ENCODE peak calls at places on chromosomes 11 and 22, in six cellular contexts. One of them, this sample, is unnamed.

GRCh38 chr22:23829845-23830372 is 8.9 kb downstream of the DERL3 start:
- DNase-seq in endothelial cell: no peak
- DNase-seq in heart left ventricle: no peak
- DNase-seq in anterior cingulate cortex: no peak
- DNase-seq in NCI-H774: no peak
- DNase-seq in activated B cell treated with CpG ODN at 0.5 μM for 24 hours: no peak
- DNase-seq in this sample: no peak

GRCh38 chr22:28938286-28938833 is 55.0 kb downstream of the ZNRF3 start:
- DNase-seq in endothelial cell: no peak
- DNase-seq in anterior cingulate cortex: no peak
- DNase-seq in NCI-H774: no peak
- DNase-seq in heart left ventricle: no peak
- DNase-seq in activated B cell treated with CpG ODN at 0.5 μM for 24 hours: no peak
- DNase-seq in this sample: no peak

GRCh38 chr11:3954448-3955298 is 99.2 kb downstream of the STIM1 start:
- DNase-seq in NCI-H774: no peak
- DNase-seq in activated B cell treated with CpG ODN at 0.5 μM for 24 hours: no peak
- DNase-seq in endothelial cell: no peak
- DNase-seq in anterior cingulate cortex: no peak
- DNase-seq in heart left ventricle: no peak
- DNase-seq in this sample: no peak

GRCh38 chr11:73995247-73995646 is 12.6 kb upstream of the UCP2 start:
- DNase-seq in endothelial cell: no peak
- DNase-seq in heart left ventricle: no peak
- DNase-seq in NCI-H774: peak
- DNase-seq in activated B cell treated with CpG ODN at 0.5 μM for 24 hours: no peak
- DNase-seq in anterior cingulate cortex: no peak
- DNase-seq in this sample: no peak

GRCh38 chr11:32427935-32428664 is 7.2 kb downstream of the WT1 start:
- DNase-seq in NCI-H774: no peak
- DNase-seq in heart left ventricle: no peak
- DNase-seq in endothelial cell: peak
- DNase-seq in anterior cingulate cortex: no peak
- DNase-seq in activated B cell treated with CpG ODN at 0.5 μM for 24 hours: no peak
- DNase-seq in this sample: no peak

GRCh38 chr22:48464246-48464645 is 1363.4 kb downstream of the BRD1 start:
- DNase-seq in NCI-H774: no peak
- DNase-seq in activated B cell treated with CpG ODN at 0.5 μM for 24 hours: no peak
- DNase-seq in endothelial cell: no peak
- DNase-seq in anterior cingulate cortex: no peak
- DNase-seq in heart left ventricle: no peak
- DNase-seq in this sample: no peak

GRCh38 chr22:26589367-26589844 is 526 bp downstream of the TPST2 start:
- DNase-seq in heart left ventricle: peak
- DNase-seq in endothelial cell: peak
- DNase-seq in activated B cell treated with CpG ODN at 0.5 μM for 24 hours: no peak
- DNase-seq in NCI-H774: no peak
- DNase-seq in anterior cingulate cortex: no peak
- DNase-seq in this sample: peak

GRCh38 chr11:73366953-73367352 is 9.2 kb upstream of the RELT start:
- DNase-seq in activated B cell treated with CpG ODN at 0.5 μM for 24 hours: no peak
- DNase-seq in anterior cingulate cortex: no peak
- DNase-seq in heart left ventricle: no peak
- DNase-seq in NCI-H774: no peak
- DNase-seq in endothelial cell: no peak
- DNase-seq in this sample: no peak

GRCh38 chr22:37801946-37802309 is 5.8 kb upstream of the GCAT start:
- DNase-seq in NCI-H774: no peak
- DNase-seq in endothelial cell: no peak
- DNase-seq in activated B cell treated with CpG ODN at 0.5 μM for 24 hours: no peak
- DNase-seq in anterior cingulate cortex: no peak
- DNase-seq in heart left ventricle: no peak
- DNase-seq in this sample: no peak

GRCh38 chr11:103812680-103813079 is 223.8 kb upstream of the DDI1 start:
- DNase-seq in activated B cell treated with CpG ODN at 0.5 μM for 24 hours: no peak
- DNase-seq in endothelial cell: no peak
- DNase-seq in NCI-H774: no peak
- DNase-seq in heart left ventricle: no peak
- DNase-seq in anterior cingulate cortex: no peak
- DNase-seq in this sample: no peak

GRCh38 chr22:35589071-35589735 is 27.9 kb downstream of the MB start:
- DNase-seq in endothelial cell: no peak
- DNase-seq in NCI-H774: no peak
- DNase-seq in activated B cell treated with CpG ODN at 0.5 μM for 24 hours: no peak
- DNase-seq in anterior cingulate cortex: no peak
- DNase-seq in heart left ventricle: no peak
- DNase-seq in this sample: no peak

GRCh38 chr11:32968541-32968940 is 47.1 kb upstream of the DEPDC7 start:
- DNase-seq in heart left ventricle: no peak
- DNase-seq in endothelial cell: no peak
- DNase-seq in NCI-H774: no peak
- DNase-seq in anterior cingulate cortex: no peak
- DNase-seq in activated B cell treated with CpG ODN at 0.5 μM for 24 hours: no peak
- DNase-seq in this sample: no peak

GRCh38 chr11:122229611-122230386 is 113.8 kb upstream of the BLID start:
- DNase-seq in NCI-H774: peak
- DNase-seq in anterior cingulate cortex: peak
- DNase-seq in heart left ventricle: peak
- DNase-seq in endothelial cell: peak
- DNase-seq in activated B cell treated with CpG ODN at 0.5 μM for 24 hours: no peak
- DNase-seq in this sample: peak

GRCh38 chr11:44629732-44630345 is 64.4 kb downstream of the CD82 start:
- DNase-seq in anterior cingulate cortex: no peak
- DNase-seq in heart left ventricle: no peak
- DNase-seq in NCI-H774: no peak
- DNase-seq in endothelial cell: no peak
- DNase-seq in activated B cell treated with CpG ODN at 0.5 μM for 24 hours: no peak
- DNase-seq in this sample: no peak

GRCh38 chr11:79374707-79375106 is 66.1 kb downstream of the TENM4 start:
- DNase-seq in heart left ventricle: no peak
- DNase-seq in endothelial cell: no peak
- DNase-seq in NCI-H774: no peak
- DNase-seq in activated B cell treated with CpG ODN at 0.5 μM for 24 hours: no peak
- DNase-seq in anterior cingulate cortex: no peak
- DNase-seq in this sample: no peak

GRCh38 chr22:49063040-49063329 is 764.7 kb downstream of the BRD1 start:
- DNase-seq in anterior cingulate cortex: no peak
- DNase-seq in endothelial cell: no peak
- DNase-seq in NCI-H774: no peak
- DNase-seq in activated B cell treated with CpG ODN at 0.5 μM for 24 hours: no peak
- DNase-seq in heart left ventricle: no peak
- DNase-seq in this sample: peak

GRCh38 chr11:76997512-76997911 is 36.7 kb upstream of the B3GNT6 start:
- DNase-seq in NCI-H774: no peak
- DNase-seq in activated B cell treated with CpG ODN at 0.5 μM for 24 hours: no peak
- DNase-seq in endothelial cell: no peak
- DNase-seq in anterior cingulate cortex: no peak
- DNase-seq in heart left ventricle: no peak
- DNase-seq in this sample: no peak

GRCh38 chr11:109697140-109697843 is 275.3 kb downstream of the C11orf87 start:
- DNase-seq in NCI-H774: peak
- DNase-seq in anterior cingulate cortex: no peak
- DNase-seq in heart left ventricle: no peak
- DNase-seq in endothelial cell: peak
- DNase-seq in activated B cell treated with CpG ODN at 0.5 μM for 24 hours: no peak
- DNase-seq in this sample: no peak

GRCh38 chr11:66429983-66430602 is 8.6 kb downstream of the MRPL11 start:
- DNase-seq in anterior cingulate cortex: peak
- DNase-seq in heart left ventricle: peak
- DNase-seq in endothelial cell: peak
- DNase-seq in NCI-H774: peak
- DNase-seq in activated B cell treated with CpG ODN at 0.5 μM for 24 hours: peak
- DNase-seq in this sample: peak

GRCh38 chr22:28075260-28075981 is 156.4 kb upstream of the PITPNB start:
- DNase-seq in endothelial cell: no peak
- DNase-seq in NCI-H774: no peak
- DNase-seq in anterior cingulate cortex: no peak
- DNase-seq in heart left ventricle: peak
- DNase-seq in activated B cell treated with CpG ODN at 0.5 μM for 24 hours: no peak
- DNase-seq in this sample: no peak

GRCh38 chr11:128334311-128335044 is 252.9 kb downstream of the ETS1 start:
- DNase-seq in heart left ventricle: peak
- DNase-seq in endothelial cell: peak
- DNase-seq in activated B cell treated with CpG ODN at 0.5 μM for 24 hours: no peak
- DNase-seq in NCI-H774: no peak
- DNase-seq in anterior cingulate cortex: no peak
- DNase-seq in this sample: no peak